ENCODE peak calls at places on chromosomes 6 and 20, in seven cellular contexts. One of them, this sample, is unnamed.

GRCh38 chr20:38152175-38153010 is 12.7 kb downstream of the TGM2 start:
- DNase-seq in SK-N-MC: no peak
- DNase-seq in suprapubic skin: peak
- DNase-seq in mucosa of gallbladder: peak
- DNase-seq in PC-3: peak
- DNase-seq in left ventricle myocardium inferior: peak
- DNase-seq in HEK293T: no peak
- DNase-seq in this sample: no peak

GRCh38 chr20:41776450-41776849 is 158.3 kb upstream of the CHD6 start:
- DNase-seq in SK-N-MC: no peak
- DNase-seq in suprapubic skin: no peak
- DNase-seq in mucosa of gallbladder: no peak
- DNase-seq in PC-3: no peak
- DNase-seq in left ventricle myocardium inferior: no peak
- DNase-seq in HEK293T: no peak
- DNase-seq in this sample: no peak

GRCh38 chr6:137799950-137800568 is 67.0 kb upstream of the TNFAIP3 start:
- DNase-seq in SK-N-MC: no peak
- DNase-seq in suprapubic skin: no peak
- DNase-seq in mucosa of gallbladder: peak
- DNase-seq in PC-3: peak
- DNase-seq in left ventricle myocardium inferior: no peak
- DNase-seq in HEK293T: peak
- DNase-seq in this sample: no peak

GRCh38 chr6:74115674-74116073 is 419.7 kb downstream of the CD109 start:
- DNase-seq in SK-N-MC: peak
- DNase-seq in suprapubic skin: no peak
- DNase-seq in mucosa of gallbladder: no peak
- DNase-seq in PC-3: no peak
- DNase-seq in left ventricle myocardium inferior: no peak
- DNase-seq in HEK293T: no peak
- DNase-seq in this sample: no peak

GRCh38 chr6:37536462-37537225 is 37.0 kb upstream of the CCDC167 start:
- DNase-seq in SK-N-MC: no peak
- DNase-seq in suprapubic skin: no peak
- DNase-seq in mucosa of gallbladder: no peak
- DNase-seq in PC-3: no peak
- DNase-seq in left ventricle myocardium inferior: no peak
- DNase-seq in HEK293T: no peak
- DNase-seq in this sample: no peak

GRCh38 chr6:166862287-166862977 is 93.9 kb downstream of the RNASET2 start:
- DNase-seq in SK-N-MC: no peak
- DNase-seq in suprapubic skin: no peak
- DNase-seq in mucosa of gallbladder: no peak
- DNase-seq in PC-3: no peak
- DNase-seq in left ventricle myocardium inferior: no peak
- DNase-seq in HEK293T: peak
- DNase-seq in this sample: no peak

GRCh38 chr20:61500791-61501321 is 248.8 kb downstream of the CDH4 start:
- DNase-seq in SK-N-MC: peak
- DNase-seq in suprapubic skin: no peak
- DNase-seq in mucosa of gallbladder: no peak
- DNase-seq in PC-3: no peak
- DNase-seq in left ventricle myocardium inferior: no peak
- DNase-seq in HEK293T: no peak
- DNase-seq in this sample: no peak

GRCh38 chr20:14885661-14886060 is 548.2 kb upstream of the FLRT3 start:
- DNase-seq in SK-N-MC: no peak
- DNase-seq in suprapubic skin: no peak
- DNase-seq in mucosa of gallbladder: no peak
- DNase-seq in PC-3: peak
- DNase-seq in left ventricle myocardium inferior: no peak
- DNase-seq in HEK293T: no peak
- DNase-seq in this sample: no peak

GRCh38 chr6:107083047-107083768 is 32.1 kb downstream of the BEND3 start:
- DNase-seq in SK-N-MC: no peak
- DNase-seq in suprapubic skin: no peak
- DNase-seq in mucosa of gallbladder: no peak
- DNase-seq in PC-3: no peak
- DNase-seq in left ventricle myocardium inferior: no peak
- DNase-seq in HEK293T: no peak
- DNase-seq in this sample: no peak

GRCh38 chr6:127954082-127954481 is 53.2 kb upstream of the THEMIS start:
- DNase-seq in SK-N-MC: no peak
- DNase-seq in suprapubic skin: no peak
- DNase-seq in mucosa of gallbladder: no peak
- DNase-seq in PC-3: peak
- DNase-seq in left ventricle myocardium inferior: no peak
- DNase-seq in HEK293T: no peak
- DNase-seq in this sample: no peak

This sample was measured in epithelial cell of proximal tubule.